ENCODE peak calls at places on chromosomes 13 and 19, in five cellular contexts. Y is cardiac muscle cell, Z is hepatocyte, J is T-helper 2 cell, L is amniotic stem cell. F is an unnamed sample.

GRCh38 chr13:55990631-55991030 is 1150.1 kb upstream of the PRR20A start:
- DNase-seq in Z (no peak), J (no peak), Y (no peak), L (no peak), F (no peak)

GRCh38 chr13:37175996-37176395 is 70.5 kb upstream of the CSNK1A1L start:
- DNase-seq in J (no peak), L (no peak), Z (peak), Y (peak), F (no peak)

GRCh38 chr13:99992912-99993311 is 11.3 kb downstream of the ZIC2 start:
- DNase-seq in Y (no peak), L (no peak), Z (no peak), J (no peak), F (no peak)

GRCh38 chr19:1131718-1132552 is 28.1 kb downstream of the GPX4 start:
- DNase-seq in J (peak), Z (peak), Y (peak), L (peak), F (peak)

GRCh38 chr13:99859178-99860177 is 112.1 kb downstream of the ZIC5 start:
- DNase-seq in J (no peak), Z (no peak), Y (no peak), L (no peak), F (no peak)

GRCh38 chr13:73107970-73108369 is 49.2 kb downstream of the KLF5 start:
- DNase-seq in L (no peak), Y (no peak), J (no peak), Z (no peak), F (no peak)

GRCh38 chr19:14404322-14404721 is 14.8 kb downstream of the DDX39A start:
- DNase-seq in L (no peak), Y (no peak), J (no peak), Z (no peak), F (no peak)

GRCh38 chr13:101398191-101398590 is 18.1 kb downstream of the NALCN start:
- DNase-seq in L (no peak), Z (no peak), Y (no peak), J (no peak), F (no peak)

GRCh38 chr19:2469102-2469914 is 6.6 kb upstream of the GADD45B start:
- DNase-seq in Z (peak), J (no peak), Y (peak), L (no peak), F (no peak)

GRCh38 chr13:93249259-93249917 is 22.8 kb downstream of the GPC6 start:
- DNase-seq in L (peak), J (no peak), Y (peak), Z (peak), F (no peak)

GRCh38 chr19:1312732-1313694 is 27.3 kb downstream of the EFNA2 start:
- DNase-seq in J (no peak), Y (peak), L (peak), Z (peak), F (no peak)

GRCh38 chr19:2016041-2016807 is 710 bp upstream of the BTBD2 start:
- DNase-seq in J (no peak), Y (peak), Z (peak), L (peak), F (peak)

GRCh38 chr13:101925731-101926130 is 473.3 kb downstream of the ITGBL1 start:
- DNase-seq in L (no peak), Y (no peak), J (no peak), Z (no peak), F (no peak)

GRCh38 chr13:44322928-44323327 is 50.7 kb upstream of the SERP2 start:
- DNase-seq in J (no peak), Y (no peak), L (no peak), Z (peak), F (no peak)

GRCh38 chr13:79185580-79185979 is 220.5 kb downstream of the RBM26 start:
- DNase-seq in Z (no peak), Y (no peak), L (no peak), J (no peak), F (no peak)

GRCh38 chr13:107473255-107473654 is 742.1 kb downstream of the LIG4 start:
- DNase-seq in J (no peak), Z (no peak), L (no peak), Y (no peak), F (no peak)

GRCh38 chr19:4575267-4575793 is 15.8 kb upstream of the SEMA6B start:
- DNase-seq in J (no peak), L (no peak), Y (peak), Z (peak), F (no peak)

GRCh38 chr13:20359335-20359734 is 127.2 kb upstream of the GJB6 start:
- DNase-seq in Z (no peak), L (peak), J (no peak), Y (peak), F (no peak)

GRCh38 chr19:28691683-28692082 is 521.3 kb downstream of the UQCRFS1 start:
- DNase-seq in J (no peak), Y (peak), Z (no peak), L (no peak), F (no peak)

GRCh38 chr13:110126391-110126961 is 180.5 kb downstream of the COL4A1 start:
- DNase-seq in L (peak), Z (peak), J (no peak), Y (peak), F (no peak)

GRCh38 chr13:108463365-108463764 is 166.0 kb upstream of the MYO16 start:
- DNase-seq in L (peak), Y (peak), Z (peak), J (no peak), F (no peak)

GRCh38 chr13:44230736-44231135 is 142.9 kb upstream of the SERP2 start:
- DNase-seq in J (no peak), Y (peak), L (no peak), Z (no peak), F (no peak)

GRCh38 chr13:99178636-99179035 is 22.0 kb upstream of the UBAC2 start:
- DNase-seq in J (no peak), L (no peak), Z (no peak), Y (no peak), F (no peak)

GRCh38 chr19:5903054-5903501 is 512 bp downstream of the NDUFA11 start:
- DNase-seq in Z (peak), L (no peak), Y (peak), J (no peak), F (no peak)

GRCh38 chr13:26051231-26052135 is at the start of gene SHISA2:
- DNase-seq in L (peak), Z (peak), J (no peak), Y (peak), F (no peak)

GRCh38 chr13:52356327-52356726 is 49.6 kb downstream of the THSD1 start:
- DNase-seq in L (no peak), Y (peak), J (no peak), Z (no peak), F (no peak)

GRCh38 chr19:39303373-39304184 is 7.4 kb downstream of the IFNL1 start:
- DNase-seq in L (no peak), J (no peak), Z (peak), Y (no peak), F (no peak)

GRCh38 chr13:106619688-106620555 is 52.0 kb upstream of the ARGLU1 start:
- DNase-seq in L (peak), J (no peak), Y (peak), Z (peak), F (no peak)

GRCh38 chr19:3969435-3970312 is 1.2 kb downstream of the DAPK3 start:
- DNase-seq in J (no peak), Y (peak), L (peak), Z (peak), F (no peak)

GRCh38 chr13:44573071-44573470 is 3.1 kb downstream of the TSC22D1 start:
- DNase-seq in L (no peak), J (no peak), Y (no peak), Z (no peak), F (no peak)

GRCh38 chr13:111370570-111371150 is 50.2 kb downstream of the TEX29 start:
- DNase-seq in Z (no peak), Y (no peak), L (no peak), J (no peak), F (no peak)

GRCh38 chr13:79786176-79786575 is 305.2 kb downstream of the NDFIP2 start:
- DNase-seq in L (no peak), Y (no peak), Z (no peak), J (no peak), F (no peak)

GRCh38 chr13:108083056-108083455 is 132.3 kb downstream of the LIG4 start:
- DNase-seq in Z (no peak), J (no peak), Y (no peak), L (no peak), F (no peak)

GRCh38 chr19:34151439-34151838 is 20.9 kb upstream of the LSM14A start:
- DNase-seq in Z (no peak), J (no peak), Y (no peak), L (no peak), F (no peak)

GRCh38 chr13:51624695-51625345 is 40.6 kb downstream of the WDFY2 start:
- DNase-seq in L (no peak), Z (no peak), J (no peak), Y (no peak), F (no peak)

F was measured in CD8-positive, alpha-beta T cell.